ENCODE peak calls at places on chromosomes 6 and 20, in eight cellular contexts. Z is psoas muscle, S is epithelial cell of prostate, O is NCI-H1417, B is fibroblast of the conjunctiva, I is NCI-H69, P is left lung, E is epithelial cell of esophagus. F is an unnamed sample.

GRCh38 chr20:152131-152530 is 5.1 kb upstream of the DEFB127 start:
- DNase-seq in Z (no peak), S (no peak), O (no peak), B (no peak), I (no peak), P (no peak), E (no peak), F (no peak)

GRCh38 chr20:8012724-8013123 is 6.8 kb downstream of the TMX4 start:
- DNase-seq in Z (no peak), S (no peak), O (no peak), B (no peak), I (no peak), P (no peak), E (no peak), F (no peak)

GRCh38 chr6:113396644-113397201 is 460.4 kb upstream of the MARCKS start:
- DNase-seq in Z (no peak), S (no peak), O (no peak), B (no peak), I (no peak), P (no peak), E (no peak), F (no peak)

GRCh38 chr6:153129873-153130514 is 1.1 kb downstream of the RGS17 start:
- DNase-seq in Z (no peak), S (no peak), O (peak; percentile 82), B (no peak), I (peak; percentile 73), P (no peak), E (peak; percentile 25), F (peak; percentile 69)

GRCh38 chr20:5727018-5727515 is 23.1 kb upstream of the SHLD1 start:
- DNase-seq in Z (no peak), S (no peak), O (no peak), B (no peak), I (no peak), P (no peak), E (no peak), F (no peak)

GRCh38 chr6:99611148-99611547 is 4.5 kb downstream of the PRDM13 start:
- DNase-seq in Z (no peak), S (no peak), O (no peak), B (no peak), I (no peak), P (no peak), E (no peak), F (no peak)

GRCh38 chr6:35044771-35045275 is 96.3 kb downstream of the TCP11 start:
- DNase-seq in Z (no peak), S (no peak), O (peak; percentile 86), B (no peak), I (peak; percentile 98), P (no peak), E (peak; percentile 79), F (peak; percentile 68)

GRCh38 chr20:59772931-59773913 is 160.2 kb downstream of the SYCP2 start:
- DNase-seq in Z (no peak), S (no peak), O (no peak), B (no peak), I (no peak), P (no peak), E (no peak), F (no peak)

GRCh38 chr20:61537721-61538480 is 285.8 kb downstream of the CDH4 start:
- DNase-seq in Z (no peak), S (no peak), O (peak; percentile 60), B (no peak), I (no peak), P (no peak), E (no peak), F (no peak)

GRCh38 chr20:36808317-36809257 is 35.0 kb upstream of the DSN1 start:
- DNase-seq in Z (peak; percentile 74), S (peak; percentile 72), O (peak; percentile 28), B (peak; percentile 53), I (peak; percentile 40), P (peak; percentile 67), E (peak; percentile 96), F (peak; percentile 28)

GRCh38 chr20:9235518-9235917 is 166.6 kb downstream of the PLCB4 start:
- DNase-seq in Z (no peak), S (peak; percentile 56), O (no peak), B (peak; percentile 36), I (no peak), P (no peak), E (peak; percentile 79), F (no peak)

GRCh38 chr6:75272145-75272840 is 12.3 kb downstream of the TMEM30A start:
- DNase-seq in Z (no peak), S (peak; percentile 48), O (no peak), B (peak; percentile 56), I (peak; percentile 40), P (no peak), E (peak; percentile 87), F (no peak)

GRCh38 chr20:43824279-43824678 is 90.4 kb upstream of the TOX2 start:
- DNase-seq in Z (no peak), S (no peak), O (no peak), B (no peak), I (no peak), P (no peak), E (no peak), F (no peak)

GRCh38 chr6:108167449-108167903 is 1.7 kb downstream of the NR2E1 start:
- DNase-seq in Z (no peak), S (no peak), O (no peak), B (no peak), I (no peak), P (no peak), E (no peak), F (no peak)

GRCh38 chr6:41080623-41081022 is 7.8 kb downstream of the NFYA start:
- DNase-seq in Z (no peak), S (no peak), O (no peak), B (no peak), I (no peak), P (no peak), E (no peak), F (no peak)

GRCh38 chr20:21559305-21559704 is 45.4 kb upstream of the NKX2-2 start:
- DNase-seq in Z (no peak), S (no peak), O (no peak), B (no peak), I (no peak), P (no peak), E (no peak), F (no peak)

GRCh38 chr6:114164206-114164605 is 178.6 kb downstream of the HS3ST5 start:
- DNase-seq in Z (no peak), S (no peak), O (no peak), B (no peak), I (no peak), P (no peak), E (no peak), F (no peak)

GRCh38 chr6:90436403-90436802 is 139.8 kb upstream of the BACH2 start:
- DNase-seq in Z (no peak), S (no peak), O (no peak), B (no peak), I (no peak), P (no peak), E (no peak), F (no peak)

GRCh38 chr6:33731751-33732282 is 14.9 kb downstream of the IP6K3 start:
- DNase-seq in Z (peak; percentile 78), S (no peak), O (no peak), B (no peak), I (no peak), P (no peak), E (no peak), F (no peak)

GRCh38 chr6:104862456-104862855 is 2.7 kb upstream of the HACE1 start:
- DNase-seq in Z (no peak), S (no peak), O (no peak), B (no peak), I (no peak), P (no peak), E (no peak), F (no peak)

GRCh38 chr6:38808039-38808438 is 92.9 kb downstream of the DNAH8 start:
- DNase-seq in Z (no peak), S (no peak), O (no peak), B (no peak), I (no peak), P (no peak), E (no peak), F (no peak)

GRCh38 chr20:1871807-1872455 is 23.3 kb upstream of the SIRPA start:
- DNase-seq in Z (no peak), S (peak; percentile 53), O (no peak), B (no peak), I (no peak), P (no peak), E (peak; percentile 63), F (no peak)

F was measured in NCI-H146.